ENCODE peak calls at places on chromosomes 4 and X, in four cellular contexts. I is Peyer's patch; T is stimulated activated CD4-positive, alpha-beta T cell treated with anti-CD3 and anti-CD28 coated beads, Interleukin-4, amount 100 ng/mL, for 24 hours; R is brain microvascular endothelial cell. E is an unnamed sample.

GRCh38 chr4:53622739-53623151 is 31.5 kb upstream of the LNX1 start:
- DNase-seq in I (no peak), T (no peak), R (peak), E (no peak)

GRCh38 chrX:84339507-84340364 is 151.7 kb upstream of the RPS6KA6 start:
- DNase-seq in I (no peak), T (no peak), R (no peak), E (no peak)

GRCh38 chr4:111639120-111639519 is 506.1 kb upstream of the FAM241A start:
- DNase-seq in I (no peak), T (no peak), R (no peak), E (no peak)

GRCh38 chr4:6620296-6620695 is 20.2 kb upstream of the MRFAP1 start:
- DNase-seq in I (no peak), T (no peak), R (no peak), E (no peak)

GRCh38 chr4:101306225-101306624 is 41.1 kb downstream of the PPP3CA start:
- DNase-seq in I (no peak), T (peak), R (no peak), E (no peak)

GRCh38 chr4:88751258-88752075 is 53.8 kb upstream of the NAP1L5 start:
- DNase-seq in I (no peak), T (no peak), R (no peak), E (no peak)

GRCh38 chr4:185640809-185641675 is 105.7 kb upstream of the PDLIM3 start:
- DNase-seq in I (no peak), T (no peak), R (peak), E (no peak)

GRCh38 chr4:128955751-128956150 is 137.6 kb downstream of the SCLT1 start:
- DNase-seq in I (no peak), T (no peak), R (no peak), E (no peak)

GRCh38 chrX:71636438-71637252 is 18.3 kb upstream of the CXCR3 start:
- DNase-seq in I (no peak), T (no peak), R (no peak), E (no peak)

GRCh38 chr4:184817494-184818215 is 8.1 kb downstream of the ACSL1 start:
- DNase-seq in I (no peak), T (no peak), R (no peak), E (no peak)

GRCh38 chr4:13990596-13991589 is 363.4 kb upstream of the BOD1L1 start:
- DNase-seq in I (no peak), T (no peak), R (peak), E (no peak)

GRCh38 chr4:40749717-40750460 is at the start of gene NSUN7:
- DNase-seq in I (peak), T (peak), R (no peak), E (peak)

GRCh38 chrX:95728446-95728845 is 956.2 kb upstream of the DIAPH2 start:
- DNase-seq in I (no peak), T (no peak), R (no peak), E (no peak)

GRCh38 chrX:78066110-78066509 is 37.9 kb upstream of the PGK1 start:
- DNase-seq in I (no peak), T (no peak), R (no peak), E (no peak)

GRCh38 chrX:107712231-107713204 is 63.1 kb downstream of the TSC22D3 start:
- DNase-seq in I (peak), T (no peak), R (peak), E (no peak)